ENCODE peak calls at places on chromosomes 4 and X, in eight cellular contexts. W is brain microvascular endothelial cell, K is adipocyte, O is BJ, L is suprapubic skin, Y is lower lobe of right lung, P is HL-60, R is fibroblast of pulmonary artery. N is an unnamed sample.

GRCh38 chrX:32877592-32877991 is 333.8 kb downstream of the DMD start:
- DNase-seq in W (peak), K (no peak), O (no peak), L (no peak), Y (no peak), P (no peak), R (peak), N (no peak)

GRCh38 chrX:119617511-119618164 is 11.4 kb upstream of the NKRF start:
- DNase-seq in W (no peak), K (no peak), O (no peak), L (no peak), Y (no peak), P (no peak), R (no peak), N (no peak)

GRCh38 chr4:16721618-16722291 is 176.7 kb downstream of the LDB2 start:
- DNase-seq in W (peak), K (peak), O (no peak), L (no peak), Y (no peak), P (no peak), R (peak), N (peak)

GRCh38 chr4:3805731-3806130 is 39.5 kb downstream of the ADRA2C start:
- DNase-seq in W (no peak), K (no peak), O (no peak), L (no peak), Y (peak), P (no peak), R (no peak), N (no peak)

GRCh38 chr4:149715822-149716585 is 99.6 kb downstream of the IQCM start:
- DNase-seq in W (no peak), K (no peak), O (no peak), L (no peak), Y (no peak), P (no peak), R (no peak), N (no peak)

GRCh38 chrX:17842769-17843525 is 18.2 kb downstream of the RAI2 start:
- DNase-seq in W (no peak), K (no peak), O (no peak), L (no peak), Y (no peak), P (no peak), R (peak), N (no peak)

GRCh38 chrX:53262918-53263394 is 18.4 kb downstream of the IQSEC2 start:
- DNase-seq in W (peak), K (peak), O (no peak), L (no peak), Y (no peak), P (peak), R (peak), N (no peak)

GRCh38 chrX:85815203-85815751 is 232.1 kb downstream of the CHM start:
- DNase-seq in W (no peak), K (no peak), O (no peak), L (no peak), Y (no peak), P (no peak), R (no peak), N (no peak)

GRCh38 chr4:1775731-1776500 is 17.2 kb upstream of the FGFR3 start:
- DNase-seq in W (no peak), K (peak), O (no peak), L (no peak), Y (no peak), P (no peak), R (no peak), N (no peak)

GRCh38 chrX:26253526-26253925 is 37.6 kb downstream of the MAGEB5 start:
- DNase-seq in W (no peak), K (no peak), O (no peak), L (no peak), Y (no peak), P (no peak), R (no peak), N (no peak)

GRCh38 chr4:86356425-86356824 is 3.4 kb downstream of the MAPK10 start:
- DNase-seq in W (no peak), K (no peak), O (no peak), L (no peak), Y (no peak), P (no peak), R (no peak), N (no peak)

GRCh38 chrX:150587585-150588503 is 19.4 kb downstream of the MTM1 start:
- DNase-seq in W (peak), K (peak), O (no peak), L (no peak), Y (no peak), P (no peak), R (peak), N (no peak)

GRCh38 chrX:97740044-97740443 is 856.3 kb downstream of the RPA4 start:
- DNase-seq in W (no peak), K (no peak), O (no peak), L (no peak), Y (no peak), P (no peak), R (no peak), N (no peak)

GRCh38 chr4:105630670-105631655 is 77.5 kb downstream of the INTS12 start:
- DNase-seq in W (no peak), K (no peak), O (no peak), L (no peak), Y (no peak), P (no peak), R (no peak), N (no peak)

GRCh38 chr4:11724731-11725130 is 296.0 kb upstream of the HS3ST1 start:
- DNase-seq in W (no peak), K (peak), O (no peak), L (no peak), Y (no peak), P (no peak), R (peak), N (no peak)

GRCh38 chr4:13108096-13108495 is 376.0 kb downstream of the RAB28 start:
- DNase-seq in W (no peak), K (no peak), O (no peak), L (no peak), Y (no peak), P (no peak), R (no peak), N (no peak)

GRCh38 chrX:78035061-78035460 is 65.6 kb upstream of the PGAM4 start:
- DNase-seq in W (no peak), K (no peak), O (no peak), L (no peak), Y (no peak), P (no peak), R (no peak), N (no peak)

GRCh38 chr4:55136634-55137033 is 11.2 kb upstream of the KDR start:
- DNase-seq in W (no peak), K (no peak), O (no peak), L (no peak), Y (no peak), P (no peak), R (no peak), N (no peak)

GRCh38 chr4:43837171-43837570 is 611.4 kb downstream of the KCTD8 start:
- DNase-seq in W (no peak), K (no peak), O (no peak), L (no peak), Y (no peak), P (no peak), R (no peak), N (no peak)

GRCh38 chr4:5893013-5893580 is at the start of gene CRMP1:
- DNase-seq in W (no peak), K (peak), O (no peak), L (no peak), Y (no peak), P (no peak), R (no peak), N (no peak)

GRCh38 chrX:134679226-134679625 is 21.0 kb upstream of the PLAC1 start:
- DNase-seq in W (no peak), K (peak), O (peak), L (no peak), Y (no peak), P (no peak), R (no peak), N (no peak)

GRCh38 chr4:20418865-20419451 is 167.3 kb downstream of the SLIT2 start:
- DNase-seq in W (peak), K (peak), O (peak), L (no peak), Y (no peak), P (no peak), R (peak), N (peak)

GRCh38 chr4:94488667-94489066 is 36.9 kb downstream of the PDLIM5 start:
- DNase-seq in W (peak), K (peak), O (peak), L (no peak), Y (no peak), P (no peak), R (no peak), N (peak)

GRCh38 chr4:16858275-16858752 is 40.1 kb downstream of the LDB2 start:
- DNase-seq in W (peak), K (peak), O (no peak), L (no peak), Y (no peak), P (no peak), R (peak), N (peak)

GRCh38 chrX:107559506-107559905 is 68.8 kb upstream of the PRPS1 start:
- DNase-seq in W (no peak), K (no peak), O (no peak), L (no peak), Y (no peak), P (no peak), R (no peak), N (no peak)

GRCh38 chrX:1595711-1596060 is 4.3 kb downstream of the AKAP17A start:
- DNase-seq in W (no peak), K (no peak), O (no peak), L (peak), Y (no peak), P (no peak), R (no peak), N (no peak)

GRCh38 chr4:153497988-153498967 is 32.1 kb downstream of the TMEM131L start:
- DNase-seq in W (peak), K (peak), O (peak), L (no peak), Y (no peak), P (no peak), R (peak), N (peak)

GRCh38 chrX:14697453-14697852 is 168.1 kb downstream of the GLRA2 start:
- DNase-seq in W (no peak), K (peak), O (no peak), L (no peak), Y (no peak), P (no peak), R (peak), N (no peak)

GRCh38 chrX:103531002-103531401 is 11.7 kb upstream of the RAB40A start:
- DNase-seq in W (peak), K (peak), O (peak), L (no peak), Y (no peak), P (no peak), R (peak), N (peak)

GRCh38 chrX:103529550-103529949 is 10.3 kb upstream of the RAB40A start:
- DNase-seq in W (no peak), K (no peak), O (no peak), L (no peak), Y (no peak), P (no peak), R (no peak), N (no peak)

GRCh38 chrX:103535206-103535605 is 15.9 kb upstream of the RAB40A start:
- DNase-seq in W (no peak), K (no peak), O (no peak), L (no peak), Y (no peak), P (no peak), R (no peak), N (no peak)

GRCh38 chrX:103533428-103534216 is 14.3 kb upstream of the RAB40A start:
- DNase-seq in W (peak), K (peak), O (no peak), L (peak), Y (peak), P (peak), R (peak), N (peak)

GRCh38 chrX:103530540-103530939 is 11.3 kb upstream of the RAB40A start:
- DNase-seq in W (no peak), K (no peak), O (no peak), L (no peak), Y (no peak), P (no peak), R (no peak), N (no peak)
- H3K4me3 ChIP-seq in W (no peak), K (peak), O (no peak), L (no peak), Y (no peak), P (no peak), R (no peak), N (no peak)

GRCh38 chrX:10591363-10592036 is 28.9 kb downstream of the MID1 start:
- DNase-seq in W (no peak), K (no peak), O (no peak), L (no peak), Y (no peak), P (no peak), R (no peak), N (no peak)

DNA sequence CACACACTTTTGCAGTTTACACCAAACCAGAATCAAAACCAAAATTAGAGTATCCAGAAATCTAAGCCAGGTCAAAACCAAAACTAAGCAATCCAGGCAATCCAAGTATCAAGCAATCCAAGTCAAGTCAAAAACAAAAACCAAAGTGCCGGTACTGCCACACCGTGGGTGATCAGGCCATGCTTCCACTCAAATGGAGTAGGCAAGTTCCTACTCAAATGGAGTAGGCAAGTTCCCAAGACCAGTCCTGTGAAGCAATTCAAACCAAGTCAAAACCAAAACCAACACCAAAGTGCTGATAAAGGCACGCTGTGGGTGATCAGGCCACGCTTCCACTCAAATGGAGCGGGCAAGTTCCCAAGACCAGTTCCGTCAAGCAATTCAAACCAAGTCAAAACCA is 31.3 kb downstream of the MID1 start:
- DNase-seq in W (no peak), K (no peak), O (no peak), L (no peak), Y (no peak), P (no peak), R (no peak), N (no peak)
- H3K4me3 ChIP-seq in W (no peak), K (no peak), O (no peak), L (peak), Y (no peak), P (no peak), R (no peak), N (no peak)

DNA sequence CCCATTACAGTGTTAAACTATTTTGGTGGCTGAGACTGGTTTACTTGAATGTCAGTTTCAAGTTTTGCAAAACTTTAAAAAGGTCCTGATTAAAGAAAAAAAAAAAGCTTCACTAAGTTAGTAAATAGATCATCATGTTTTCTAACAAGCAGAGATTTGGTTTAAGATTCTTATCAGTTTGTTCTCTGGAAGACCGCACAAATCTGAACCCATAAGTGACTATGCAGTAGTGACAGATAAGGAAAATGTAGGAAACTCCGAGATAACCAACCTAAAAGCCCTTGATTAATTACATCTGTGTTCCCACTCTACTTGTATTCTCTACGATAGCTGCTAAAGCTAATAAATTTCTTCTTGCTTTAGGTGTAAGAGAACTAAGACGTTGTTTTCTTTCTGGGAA is 1799.8 kb upstream of the ADGRL3 start:
- DNase-seq in W (no peak), K (no peak), O (no peak), L (no peak), Y (no peak), P (no peak), R (no peak), N (no peak)
- H3K4me3 ChIP-seq in W (no peak), K (no peak), O (no peak), L (no peak), Y (no peak), P (no peak), R (no peak), N (no peak)

DNA sequence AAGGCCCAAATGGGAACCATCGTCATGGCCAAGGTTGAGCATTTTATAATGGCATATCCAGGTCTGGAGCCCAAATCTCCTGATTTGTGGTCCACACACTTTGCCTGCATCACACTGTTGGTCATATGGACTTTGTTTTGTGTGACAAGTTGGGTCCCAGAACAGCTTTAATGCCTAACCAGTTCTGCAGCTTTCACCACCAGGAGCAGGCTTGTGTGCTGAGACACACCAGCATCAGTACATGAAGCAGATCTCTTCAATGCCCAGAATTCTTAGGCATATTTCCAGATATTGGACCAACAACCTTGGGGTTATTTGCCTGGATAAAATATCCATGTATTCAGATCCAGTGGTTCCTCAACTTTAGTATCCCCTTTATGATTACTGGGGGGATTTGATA is 371.3 kb downstream of the FBXW7 start:
- DNase-seq in W (no peak), K (no peak), O (no peak), L (no peak), Y (no peak), P (no peak), R (no peak), N (no peak)
- H3K4me3 ChIP-seq in W (no peak), K (no peak), O (no peak), L (no peak), Y (no peak), P (no peak), R (no peak), N (no peak)

GRCh38 chr4:85250852-85251251 is 224.1 kb upstream of the ARHGAP24 start:
- DNase-seq in W (no peak), K (no peak), O (no peak), L (no peak), Y (no peak), P (no peak), R (no peak), N (no peak)
- H3K4me3 ChIP-seq in W (no peak), K (no peak), O (no peak), L (no peak), Y (no peak), P (no peak), R (no peak), N (no peak)

GRCh38 chr4:145938618-145939177 is at the start of gene ZNF827:
- DNase-seq in W (peak), K (peak), O (peak), L (no peak), Y (peak), P (no peak), R (peak), N (no peak)

GRCh38 chr4:145936142-145937020 is 2.2 kb downstream of the ZNF827 start:
- DNase-seq in W (peak), K (peak), O (no peak), L (peak), Y (peak), P (no peak), R (peak), N (no peak)

GRCh38 chr4:145939241-145939640 is 618 bp upstream of the ZNF827 start:
- DNase-seq in W (no peak), K (peak), O (no peak), L (no peak), Y (no peak), P (no peak), R (no peak), N (no peak)

GRCh38 chr4:145937021-145937861 is 1.4 kb downstream of the ZNF827 start:
- DNase-seq in W (peak), K (peak), O (no peak), L (peak), Y (peak), P (no peak), R (peak), N (no peak)

GRCh38 chr4:145937990-145938611 is 522 bp downstream of the ZNF827 start:
- DNase-seq in W (peak), K (peak), O (no peak), L (no peak), Y (no peak), P (no peak), R (peak), N (no peak)
- H3K4me3 ChIP-seq in W (peak), K (peak), O (peak), L (peak), Y (peak), P (peak), R (peak), N (peak)